ENCODE peak calls at places on chromosomes 11 and 22, in five cellular contexts. Q is amygdala; A is nucleus accumbens; T is activated effector memory CD4-positive, alpha-beta T cell treated with anti-CD3 and anti-CD28 coated beads, Interleukin-2, amount 50 U/mL, for 16 hours; G is colonic mucosa. V is an unnamed sample.
A peak's percentile ranks its signal among the peaks of the same experiment; 100 is the strongest.

GRCh38 chr22:47572443-47572842 is 810.0 kb downstream of the TBC1D22A start:
- DNase-seq in A (no peak), T (peak; percentile 8), G (no peak), Q (no peak), V (no peak)

GRCh38 chr22:28986366-28986765 is 75.3 kb downstream of the C22orf31 start:
- DNase-seq in Q (no peak), A (no peak), G (no peak), T (no peak), V (no peak)

GRCh38 chr22:50184004-50184461 is 1.7 kb upstream of the TRABD start:
- DNase-seq in G (peak; percentile 76), A (no peak), Q (peak; percentile 50), T (no peak), V (no peak)

GRCh38 chr11:279966-280761 is 2.0 kb downstream of the NLRP6 start:
- DNase-seq in T (peak; percentile 82), G (peak; percentile 57), A (no peak), Q (no peak), V (no peak)

GRCh38 chr22:37428649-37429586 is 1.6 kb upstream of the ELFN2 start:
- DNase-seq in A (no peak), Q (peak; percentile 33), T (peak; percentile 83), G (peak; percentile 45), V (no peak)

GRCh38 chr11:3195251-3196160 is 23.1 kb downstream of the MRGPRG start:
- DNase-seq in A (no peak), Q (no peak), T (no peak), G (no peak), V (no peak)

GRCh38 chr22:42991010-42991651 is 23.8 kb downstream of the PACSIN2 start:
- DNase-seq in T (no peak), Q (no peak), G (peak; percentile 67), A (no peak), V (no peak)

GRCh38 chr11:61747389-61748285 is 4.8 kb upstream of the MYRF start:
- DNase-seq in T (peak; percentile 78), G (peak; percentile 86), A (peak; percentile 62), Q (peak; percentile 91), V (peak; percentile 88)

GRCh38 chr11:121553806-121554205 is 101.0 kb upstream of the SORL1-AS1 start:
- DNase-seq in A (no peak), Q (no peak), G (peak; percentile 86), T (no peak), V (no peak)

GRCh38 chr11:9711454-9712307 is 47.8 kb downstream of the SWAP70 start:
- DNase-seq in T (no peak), A (no peak), G (no peak), Q (no peak), V (no peak)

GRCh38 chr11:33634291-33634834 is 66.3 kb downstream of the C11orf91 start:
- DNase-seq in Q (no peak), T (no peak), G (no peak), A (no peak), V (no peak)

GRCh38 chr22:48897959-48898358 is 929.7 kb downstream of the BRD1 start:
- DNase-seq in A (no peak), G (peak; percentile 6), T (peak; percentile 53), Q (no peak), V (no peak)

GRCh38 chr11:70497536-70498075 is 99.3 kb downstream of the CTTN start:
- DNase-seq in T (no peak), Q (no peak), A (no peak), G (no peak), V (peak; percentile 79)

GRCh38 chr11:62559204-62559603 is 12.6 kb upstream of the AHNAK start:
- DNase-seq in T (no peak), G (no peak), Q (no peak), A (no peak), V (no peak)

GRCh38 chr11:117818036-117818858 is 6.3 kb downstream of the FXYD2 start:
- DNase-seq in A (no peak), T (peak; percentile 83), G (no peak), Q (no peak), V (no peak)

GRCh38 chr11:101867951-101868350 is 46.9 kb upstream of the CEP126 start:
- DNase-seq in Q (no peak), A (no peak), G (no peak), T (no peak), V (no peak)

GRCh38 chr11:64558065-64558745 is 32.8 kb upstream of the SLC22A12 start:
- DNase-seq in Q (no peak), A (no peak), G (no peak), T (no peak), V (no peak)

GRCh38 chr11:118322721-118323120 is 18.2 kb downstream of the CD3E start:
- DNase-seq in T (no peak), G (no peak), Q (no peak), A (no peak), V (no peak)

GRCh38 chr22:36934940-36935610 is 21.6 kb downstream of the CSF2RB start:
- DNase-seq in Q (no peak), T (no peak), A (no peak), G (no peak), V (no peak)

GRCh38 chr11:29119691-29120328 is 897.0 kb downstream of the KCNA4 start:
- DNase-seq in T (no peak), G (no peak), A (no peak), Q (no peak), V (no peak)

GRCh38 chr11:71442123-71442522 is 6.1 kb downstream of the DHCR7 start:
- DNase-seq in G (no peak), Q (no peak), A (no peak), T (no peak), V (peak; percentile 41)

GRCh38 chr11:103803062-103803461 is 233.4 kb upstream of the DDI1 start:
- DNase-seq in Q (no peak), T (no peak), A (no peak), G (no peak), V (no peak)

GRCh38 chr22:33000342-33001280 is 57.6 kb downstream of the SYN3 start:
- DNase-seq in G (peak; percentile 34), Q (peak; percentile 65), T (peak; percentile 67), A (no peak), V (peak; percentile 65)

GRCh38 chr22:31344369-31345330 is 1.5 kb downstream of the PATZ1 start:
- DNase-seq in A (no peak), Q (peak; percentile 35), T (peak; percentile 69), G (peak; percentile 68), V (no peak)

GRCh38 chr22:23401910-23402274 is 178.2 kb downstream of the IGLL1 start:
- DNase-seq in T (no peak), Q (no peak), G (peak; percentile 35), A (no peak), V (no peak)

GRCh38 chr11:19846654-19847330 is 134.2 kb downstream of the NAV2 start:
- DNase-seq in G (no peak), Q (no peak), A (no peak), T (no peak), V (no peak)

GRCh38 chr11:58330861-58331260 is 28.0 kb downstream of the OR5B17 start:
- DNase-seq in A (no peak), T (no peak), Q (no peak), G (no peak), V (no peak)

GRCh38 chr11:44030996-44031395 is 16.8 kb upstream of the ACCSL start:
- DNase-seq in G (no peak), A (no peak), T (no peak), Q (no peak), V (no peak)

GRCh38 chr22:43276311-43276710 is 66.9 kb downstream of the SCUBE1 start:
- DNase-seq in T (no peak), Q (no peak), A (no peak), G (no peak), V (no peak)

GRCh38 chr11:2127357-2127971 is 11.7 kb downstream of the IGF2 start:
- DNase-seq in G (no peak), Q (no peak), A (no peak), T (no peak), V (no peak)

GRCh38 chr22:27135582-27135981 is 478.2 kb downstream of the MIAT start:
- DNase-seq in T (no peak), Q (no peak), G (no peak), A (no peak), V (no peak)

GRCh38 chr11:128205796-128206195 is 381.6 kb downstream of the ETS1 start:
- DNase-seq in A (no peak), Q (no peak), T (no peak), G (no peak), V (no peak)

GRCh38 chr11:113781682-113782081 is 2.1 kb downstream of the CLDN25 start:
- DNase-seq in T (no peak), G (no peak), Q (no peak), A (no peak), V (no peak)

GRCh38 chr22:37141971-37142647 is 7.6 kb downstream of the IL2RB start:
- DNase-seq in Q (no peak), G (no peak), T (no peak), A (no peak), V (no peak)